ENCODE peak calls at places on chromosomes 12 and 14, in seven cellular contexts. E, G, Q, C, M, V and W are unnamed samples.

GRCh38 chr14:93073366-93073722 is 42.4 kb downstream of the ITPK1 start:
- DNase-seq in E (no peak), G (no peak), Q (no peak), C (no peak), M (peak), V (no peak), W (no peak)

GRCh38 chr12:118332511-118332910 is 40.2 kb downstream of the TAOK3 start:
- DNase-seq in E (no peak), G (no peak), Q (no peak), C (no peak), M (no peak), V (no peak), W (no peak)

GRCh38 chr12:105278043-105278697 is 42.2 kb upstream of the APPL2 start:
- DNase-seq in E (no peak), G (no peak), Q (no peak), C (no peak), M (no peak), V (no peak), W (peak)

GRCh38 chr12:109621864-109622485 is 48.4 kb downstream of the MVK start:
- DNase-seq in E (no peak), G (no peak), Q (no peak), C (no peak), M (no peak), V (no peak), W (no peak)

GRCh38 chr14:54688229-54688628 is 121.3 kb downstream of the SAMD4A start:
- DNase-seq in E (no peak), G (no peak), Q (peak), C (no peak), M (no peak), V (peak), W (no peak)

GRCh38 chr12:55842681-55843429 is at the start of gene MMP19:
- DNase-seq in E (no peak), G (peak), Q (no peak), C (no peak), M (no peak), V (no peak), W (no peak)

GRCh38 chr12:130128764-130129735 is 33.2 kb upstream of the FZD10 start:
- DNase-seq in E (no peak), G (no peak), Q (no peak), C (no peak), M (no peak), V (no peak), W (no peak)

GRCh38 chr12:111247083-111247783 is 121.7 kb downstream of the PHETA1 start:
- DNase-seq in E (no peak), G (no peak), Q (no peak), C (no peak), M (no peak), V (no peak), W (no peak)

GRCh38 chr14:74882103-74882920 is 596 bp downstream of the DLST start:
- DNase-seq in E (no peak), G (no peak), Q (peak), C (peak), M (peak), V (no peak), W (peak)

GRCh38 chr14:105337966-105338365 is 23.4 kb downstream of the PACS2 start:
- DNase-seq in E (no peak), G (no peak), Q (no peak), C (peak), M (no peak), V (no peak), W (no peak)

GRCh38 chr12:27009926-27010325 is 4.3 kb downstream of the TM7SF3 start:
- DNase-seq in E (no peak), G (no peak), Q (no peak), C (no peak), M (no peak), V (no peak), W (peak)

GRCh38 chr12:47942327-47943230 is 20.8 kb upstream of the TMEM106C start:
- DNase-seq in E (no peak), G (no peak), Q (peak), C (peak), M (no peak), V (no peak), W (no peak)

GRCh38 chr14:106642090-106642489 is 1115.7 kb downstream of the TMEM121 start:
- DNase-seq in E (no peak), G (no peak), Q (no peak), C (no peak), M (no peak), V (no peak), W (no peak)

GRCh38 chr12:13947237-13947945 is 34.0 kb downstream of the GRIN2B start:
- DNase-seq in E (no peak), G (no peak), Q (no peak), C (peak), M (no peak), V (no peak), W (no peak)

GRCh38 chr14:26687438-26687837 is 89.6 kb upstream of the NOVA1 start:
- DNase-seq in E (no peak), G (no peak), Q (no peak), C (no peak), M (no peak), V (no peak), W (no peak)

GRCh38 chr14:86654558-86655184 is 1124.7 kb downstream of the FLRT2 start:
- DNase-seq in E (no peak), G (no peak), Q (peak), C (peak), M (peak), V (peak), W (peak)

GRCh38 chr14:105305769-105306168 is 5.0 kb upstream of the BRF1 start:
- DNase-seq in E (no peak), G (no peak), Q (no peak), C (no peak), M (no peak), V (no peak), W (no peak)

GRCh38 chr14:29846339-29847129 is 81.1 kb downstream of the PRKD1 start:
- DNase-seq in E (no peak), G (no peak), Q (no peak), C (no peak), M (no peak), V (no peak), W (no peak)

GRCh38 chr14:36361210-36361853 is 40.9 kb upstream of the MBIP start:
- DNase-seq in E (no peak), G (no peak), Q (no peak), C (no peak), M (no peak), V (no peak), W (no peak)

GRCh38 chr14:89542768-89543419 is 125.9 kb upstream of the FOXN3 start:
- DNase-seq in E (no peak), G (no peak), Q (no peak), C (no peak), M (no peak), V (no peak), W (no peak)

GRCh38 chr12:78792052-78792698 is 72.4 kb upstream of the SYT1 start:
- DNase-seq in E (no peak), G (no peak), Q (no peak), C (no peak), M (no peak), V (no peak), W (no peak)

GRCh38 chr12:79681008-79681590 is 9.7 kb downstream of the PAWR start:
- DNase-seq in E (no peak), G (no peak), Q (no peak), C (no peak), M (no peak), V (no peak), W (no peak)

GRCh38 chr12:118052324-118053070 is 8.5 kb downstream of the WSB2 start:
- DNase-seq in E (no peak), G (peak), Q (peak), C (no peak), M (peak), V (peak), W (no peak)

GRCh38 chr12:110141389-110141788 is 17.2 kb downstream of the IFT81 start:
- DNase-seq in E (no peak), G (peak), Q (no peak), C (no peak), M (no peak), V (peak), W (no peak)

GRCh38 chr12:104651812-104652211 is 195.1 kb downstream of the CHST11 start:
- DNase-seq in E (no peak), G (no peak), Q (no peak), C (no peak), M (no peak), V (no peak), W (no peak)

GRCh38 chr12:10048531-10048930 is 18.0 kb downstream of the CLEC9A start:
- DNase-seq in E (no peak), G (no peak), Q (no peak), C (no peak), M (no peak), V (no peak), W (no peak)

GRCh38 chr12:25995906-25996305 is 37.4 kb downstream of the RASSF8 start:
- DNase-seq in E (no peak), G (no peak), Q (no peak), C (no peak), M (no peak), V (no peak), W (no peak)

GRCh38 chr14:99276482-99276881 is 4.5 kb upstream of the BCL11B start:
- DNase-seq in E (no peak), G (no peak), Q (no peak), C (no peak), M (no peak), V (no peak), W (no peak)

GRCh38 chr12:14841761-14842160 is 1.6 kb downstream of the ART4 start:
- DNase-seq in E (no peak), G (no peak), Q (no peak), C (no peak), M (no peak), V (peak), W (no peak)

GRCh38 chr14:54712371-54712998 is 145.6 kb downstream of the SAMD4A start:
- DNase-seq in E (no peak), G (no peak), Q (no peak), C (no peak), M (no peak), V (no peak), W (peak)

GRCh38 chr14:72471346-72471745 is 422.6 kb downstream of the DPF3 start:
- DNase-seq in E (no peak), G (no peak), Q (no peak), C (no peak), M (no peak), V (no peak), W (no peak)

GRCh38 chr12:58557156-58557555 is 363.1 kb downstream of the LRIG3 start:
- DNase-seq in E (no peak), G (no peak), Q (no peak), C (no peak), M (no peak), V (no peak), W (no peak)

GRCh38 chr12:130161261-130162231 is 718 bp upstream of the FZD10 start:
- DNase-seq in E (no peak), G (no peak), Q (no peak), C (peak), M (no peak), V (no peak), W (no peak)

GRCh38 chr12:42638011-42638410 is 48.5 kb upstream of the PRICKLE1 start:
- DNase-seq in E (no peak), G (no peak), Q (no peak), C (no peak), M (no peak), V (no peak), W (no peak)

GRCh38 chr14:68379510-68380303 is 413.2 kb downstream of the ZFP36L1 start:
- DNase-seq in E (no peak), G (no peak), Q (peak), C (no peak), M (peak), V (no peak), W (no peak)

GRCh38 chr14:104504172-104504735 is 75.3 kb upstream of the C14orf180 start:
- DNase-seq in E (no peak), G (no peak), Q (no peak), C (no peak), M (no peak), V (no peak), W (no peak)

GRCh38 chr12:28172434-28173030 is 17.7 kb upstream of the CCDC91 start:
- DNase-seq in E (no peak), G (peak), Q (peak), C (peak), M (no peak), V (no peak), W (peak)
- TF ChIP-seq CTCF in E (peak), G (peak), Q (peak), C (peak), M (peak), V (peak), W (peak)

DNA sequence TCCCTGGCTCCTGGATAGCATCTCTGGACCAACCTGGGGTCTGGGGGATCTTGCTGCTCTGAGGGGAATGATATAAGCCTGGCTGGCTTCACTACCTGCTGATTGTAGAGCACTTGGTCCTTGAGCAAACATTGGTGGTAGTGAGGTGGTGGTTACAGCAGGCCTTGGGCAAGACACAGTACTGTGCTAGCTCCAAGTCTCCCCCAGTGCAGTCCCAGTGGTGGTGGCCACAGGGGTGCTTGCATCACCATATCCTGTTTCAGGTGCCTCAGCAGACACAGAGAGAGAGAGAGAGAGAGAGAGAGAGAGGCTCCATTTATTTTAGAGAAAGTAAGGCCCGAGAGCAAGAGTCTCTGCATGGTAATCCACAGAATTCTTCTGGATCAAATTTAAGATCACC is 186.3 kb downstream of the MYRFL start:
- DNase-seq in E (no peak), G (no peak), Q (no peak), C (no peak), M (no peak), V (no peak), W (no peak)
- TF ChIP-seq CTCF in E (no peak), G (no peak), Q (no peak), C (no peak), M (no peak), V (no peak), W (no peak)

DNA sequence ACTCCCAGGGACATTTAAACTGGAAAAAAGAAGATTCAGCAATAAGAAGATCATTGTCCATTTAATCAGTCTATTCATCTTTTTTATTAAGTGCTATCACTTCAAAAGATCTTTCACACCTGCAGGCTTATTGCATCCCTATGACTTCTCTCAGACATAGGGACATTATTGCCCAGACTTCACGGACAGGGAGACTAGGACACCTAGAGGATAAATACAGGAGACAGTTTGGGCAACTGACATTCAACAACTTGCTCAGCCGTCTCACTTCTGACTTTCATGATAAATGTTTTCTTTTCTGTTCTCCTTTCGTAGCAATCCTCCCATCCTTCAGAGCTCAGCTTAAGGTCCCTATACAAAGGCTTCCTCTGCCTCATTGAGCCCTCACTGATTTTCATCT is 84.3 kb downstream of the TMEM30B start:
- DNase-seq in E (no peak), G (no peak), Q (no peak), C (no peak), M (no peak), V (no peak), W (no peak)
- TF ChIP-seq CTCF in E (no peak), G (no peak), Q (no peak), C (no peak), M (no peak), V (no peak), W (no peak)

DNA sequence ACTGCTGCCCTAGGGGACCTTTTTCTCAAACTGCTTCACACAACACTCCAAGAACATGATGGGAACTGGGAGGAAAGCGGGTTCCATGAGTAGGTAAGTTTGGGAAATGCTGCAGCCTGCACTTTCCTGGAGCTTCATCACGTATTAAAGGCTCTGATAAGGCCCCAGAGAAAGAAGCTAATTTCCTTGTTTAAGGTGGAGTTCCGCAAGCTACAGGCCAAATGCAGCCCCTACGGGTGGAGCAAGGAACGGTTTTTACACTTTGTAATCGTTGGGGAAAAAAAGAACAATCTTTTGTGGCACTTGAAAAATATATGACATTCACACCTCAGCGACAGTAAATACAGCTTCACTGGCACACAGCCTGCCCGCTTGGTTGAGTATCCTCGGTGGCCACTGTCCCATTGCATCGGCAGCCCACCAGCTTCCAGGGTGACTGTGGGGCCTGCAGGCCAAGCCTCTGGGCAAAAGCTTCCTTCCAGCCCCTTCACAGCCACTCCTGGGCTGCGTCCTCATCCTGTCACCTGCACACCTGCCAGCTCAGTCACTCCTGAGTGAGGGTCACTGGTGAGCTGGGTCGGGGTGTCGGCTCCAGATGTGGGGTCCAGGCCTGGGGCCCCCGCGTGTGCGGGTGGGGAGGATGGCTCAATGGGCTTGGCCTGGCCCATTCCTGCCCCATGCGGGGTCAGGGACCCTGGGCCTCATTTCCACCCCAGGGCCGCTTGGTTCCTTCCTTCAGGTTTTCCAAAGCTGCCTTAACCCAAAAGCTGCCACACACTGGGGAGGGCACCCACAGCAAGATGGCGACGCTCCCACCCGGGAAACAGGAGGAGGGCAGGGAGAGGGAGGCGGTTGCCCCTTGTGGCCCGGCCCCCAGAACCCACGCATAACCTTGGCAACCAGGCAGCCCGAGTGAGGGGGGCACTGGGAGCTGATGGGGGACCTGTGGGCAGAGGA is 2.4 kb downstream of the AMN start:
- DNase-seq in E (no peak), G (no peak), Q (no peak), C (no peak), M (no peak), V (no peak), W (no peak)
- TF ChIP-seq CTCF in E (no peak), G (no peak), Q (no peak), C (no peak), M (no peak), V (no peak), W (no peak)

GRCh38 chr14:31968912-31969311 is 108.2 kb upstream of the ARHGAP5 start:
- DNase-seq in E (no peak), G (no peak), Q (no peak), C (no peak), M (no peak), V (no peak), W (no peak)
- TF ChIP-seq CTCF in E (no peak), G (no peak), Q (no peak), C (no peak), M (no peak), V (no peak), W (no peak)

GRCh38 chr14:35045798-35046047 is 349 bp upstream of the FAM177A1 start:
- DNase-seq in E (no peak), G (no peak), Q (no peak), C (no peak), M (no peak), V (no peak), W (no peak)

GRCh38 chr14:35046048-35046750 is at the start of gene FAM177A1:
- DNase-seq in E (peak), G (peak), Q (peak), C (peak), M (peak), V (peak), W (peak)

GRCh38 chr14:35044939-35045797 is 904 bp upstream of the FAM177A1 start:
- DNase-seq in E (no peak), G (no peak), Q (peak), C (no peak), M (no peak), V (no peak), W (no peak)

GRCh38 chr14:35047961-35048513 is 2.0 kb downstream of the FAM177A1 start:
- DNase-seq in E (no peak), G (no peak), Q (no peak), C (no peak), M (no peak), V (no peak), W (no peak)

GRCh38 chr14:35046751-35047536 is 872 bp downstream of the FAM177A1 start:
- DNase-seq in E (peak), G (no peak), Q (peak), C (no peak), M (peak), V (peak), W (peak)
- TF ChIP-seq CTCF in E (peak), G (no peak), Q (no peak), C (no peak), M (no peak), V (peak), W (no peak)

GRCh38 chr12:98644712-98645571 is at the start of the genes APAF1 and IKBIP:
- DNase-seq in E (peak), G (peak), Q (peak), C (peak), M (peak), V (peak), W (peak)

GRCh38 chr12:98644433-98644711 is 216 bp downstream of the IKBIP start:
- DNase-seq in E (no peak), G (peak), Q (no peak), C (no peak), M (peak), V (no peak), W (no peak)

GRCh38 chr12:98645572-98646067 is 530 bp downstream of the APAF1 start:
- DNase-seq in E (no peak), G (no peak), Q (peak), C (no peak), M (peak), V (peak), W (peak)

GRCh38 chr12:98646165-98646764 is 1.2 kb downstream of the APAF1 start:
- DNase-seq in E (no peak), G (no peak), Q (no peak), C (no peak), M (no peak), V (no peak), W (peak)
- TF ChIP-seq CTCF in E (peak), G (no peak), Q (no peak), C (peak), M (no peak), V (peak), W (peak)

GRCh38 chr14:23054000-23054811 is 3.1 kb downstream of the CDH24 start:
- DNase-seq in E (no peak), G (no peak), Q (peak), C (peak), M (no peak), V (no peak), W (peak)
- TF ChIP-seq CTCF in E (no peak), G (no peak), Q (peak), C (peak), M (no peak), V (peak), W (peak)

GRCh38 chr14:75926431-75926830 is 55.4 kb downstream of the TGFB3 start:
- DNase-seq in E (no peak), G (no peak), Q (no peak), C (no peak), M (no peak), V (no peak), W (no peak)
- TF ChIP-seq CTCF in E (peak), G (no peak), Q (no peak), C (no peak), M (no peak), V (no peak), W (no peak)